ENCODE peak calls at places on chromosomes 4 and X, in four cellular contexts. G, O, J and R are unnamed samples.

GRCh38 chr4:102477657-102478056 is 23.5 kb upstream of the NFKB1 start:
- DNase-seq in G (no peak), J (no peak), O (no peak), R (no peak)

GRCh38 chrX:154348114-154348531 is 26.3 kb downstream of the FLNA start:
- DNase-seq in J (peak; percentile 35), O (no peak), G (no peak), R (no peak)

GRCh38 chrX:71652405-71652804 is 14.9 kb upstream of the LOC101059915 start:
- DNase-seq in O (peak; percentile 70), G (no peak), J (no peak), R (peak; percentile 42)

GRCh38 chrX:151695583-151695930 is 299 bp downstream of the PRRG3 start:
- DNase-seq in O (no peak), G (no peak), J (no peak), R (no peak)

GRCh38 chr4:6177587-6178197 is 22.7 kb downstream of the JAKMIP1 start:
- DNase-seq in G (no peak), J (no peak), O (peak; percentile 78), R (peak; percentile 66)

GRCh38 chr4:13875160-13875559 is 247.6 kb upstream of the BOD1L1 start:
- DNase-seq in G (no peak), O (no peak), J (no peak), R (no peak)

GRCh38 chr4:47562297-47562696 is 77.2 kb downstream of the ATP10D start:
- DNase-seq in O (no peak), J (no peak), G (no peak), R (no peak)

GRCh38 chrX:115679460-115679859 is 118.5 kb downstream of the PLS3 start:
- DNase-seq in G (no peak), O (no peak), J (no peak), R (no peak)

GRCh38 chrX:23694606-23695005 is 27.3 kb downstream of the PRDX4 start:
- DNase-seq in J (peak; percentile 62), O (peak; percentile 65), G (peak; percentile 58), R (peak; percentile 43)

DNA sequence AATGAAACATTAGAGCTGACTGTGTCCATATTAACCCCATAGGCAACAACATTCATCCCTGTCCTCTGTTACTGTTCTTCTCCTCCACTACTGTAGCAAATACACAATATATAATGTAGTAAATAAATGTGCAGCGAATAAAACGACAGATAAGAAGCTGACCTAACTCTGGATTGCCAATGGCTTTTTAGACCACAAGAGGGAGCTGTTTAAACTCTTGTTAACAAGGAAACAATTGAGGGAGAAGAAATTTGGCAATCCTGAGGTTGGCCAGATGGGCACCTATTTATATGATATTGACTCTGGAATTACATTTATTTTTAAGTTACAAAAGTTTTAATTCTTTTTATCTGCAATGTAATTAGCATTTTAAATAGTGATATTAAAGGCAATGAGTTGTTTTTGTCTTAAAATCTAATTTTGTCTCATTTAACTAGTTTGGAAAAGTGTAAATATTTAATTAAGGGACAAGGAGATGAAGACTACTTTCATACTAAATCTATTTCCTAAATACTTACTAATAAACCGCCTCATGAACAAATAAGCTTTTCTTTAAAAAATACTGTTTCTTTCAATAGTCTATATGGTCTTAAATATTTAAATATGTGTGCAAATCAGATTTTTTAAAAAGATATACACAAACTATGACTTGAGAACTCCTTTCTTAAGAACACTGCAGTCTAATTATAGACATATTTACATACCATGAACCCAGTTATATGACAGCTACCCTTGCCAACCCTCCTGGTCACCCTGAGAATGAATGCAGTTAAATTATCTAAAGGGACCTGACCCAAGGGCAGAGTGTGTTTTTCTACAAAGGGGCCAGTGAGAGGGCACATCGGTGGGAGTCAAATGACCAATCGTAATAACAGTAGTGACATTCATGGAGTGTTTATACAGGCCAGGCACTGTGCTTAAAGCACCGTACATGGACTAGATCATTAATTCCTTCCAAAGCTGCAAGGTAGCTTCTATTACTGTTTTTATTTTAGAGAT is 52.9 kb upstream of the HPF1 start:
- DNase-seq in G (no peak), J (no peak), O (peak; percentile 71), R (peak; percentile 54)
- TF ChIP-seq CTCF in G (peak; percentile 91), J (peak; percentile 88), O (peak; percentile 97), R (peak; percentile 88)

DNA sequence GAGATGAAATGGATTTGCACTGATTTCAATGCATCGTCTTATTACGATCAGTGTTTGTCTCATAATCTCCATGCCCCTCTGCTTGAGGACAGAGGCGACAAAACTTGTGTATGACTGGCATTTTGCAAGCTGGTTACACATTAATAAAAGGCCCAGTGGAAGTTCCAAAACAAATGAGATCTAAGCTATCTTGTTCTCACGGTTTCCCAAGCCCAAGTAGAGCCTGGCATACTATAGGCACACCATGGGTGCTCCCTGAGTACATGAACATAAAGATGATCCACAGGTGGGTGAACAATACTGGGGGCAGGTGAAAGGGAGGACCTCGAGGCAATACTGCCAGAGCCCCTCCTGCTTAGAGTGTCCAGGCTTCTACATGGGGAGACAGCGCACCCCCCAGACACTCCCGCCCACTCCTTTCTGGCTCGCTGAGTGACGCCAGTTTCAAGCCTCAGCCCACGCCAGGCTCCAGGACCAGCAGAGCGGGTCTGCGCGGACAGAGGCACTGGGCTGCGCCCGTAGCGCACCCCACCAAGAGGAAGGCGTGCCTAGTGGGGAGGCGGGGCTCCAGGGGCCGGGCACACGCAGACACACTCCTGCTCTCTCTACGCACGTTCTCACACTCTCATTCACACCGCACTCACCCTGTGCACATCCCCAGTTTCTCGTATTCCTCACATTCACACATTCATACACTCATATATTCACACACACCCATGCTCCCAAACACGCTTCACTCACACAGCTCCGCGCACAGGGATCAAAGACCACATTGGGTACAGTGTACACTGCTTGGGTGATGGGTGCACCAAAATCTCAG is 8.9 kb upstream of the GSX2 start:
- DNase-seq in J (peak; percentile 50), O (no peak), G (peak; percentile 86), R (no peak)
- H3K4me3 ChIP-seq in J (peak overlapping the region; percentile 72), O (peak overlapping the region; percentile 63), G (peak overlapping the region; percentile 63), R (peak overlapping the region; percentile 84)

DNA sequence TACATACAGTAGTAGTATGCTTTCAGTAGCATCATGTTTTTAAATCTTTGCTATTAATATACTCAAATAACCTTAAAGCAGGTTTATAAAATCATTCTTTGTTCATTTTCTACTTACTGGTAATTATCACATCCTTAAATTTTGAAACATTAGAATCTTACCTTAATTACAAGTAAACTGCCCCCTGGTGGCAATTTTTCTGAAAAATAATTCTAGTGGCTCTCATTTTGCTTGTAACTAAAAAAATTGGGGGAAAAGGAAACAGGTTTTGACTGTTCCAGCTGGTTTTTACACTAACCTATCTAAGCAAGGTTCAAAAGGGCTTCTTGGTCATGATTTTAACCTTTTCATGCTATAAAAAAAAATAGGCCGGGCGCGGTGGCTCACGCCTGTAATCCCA is 18.5 kb upstream of the DCAF4L1 start:
- DNase-seq in G (no peak), J (no peak), O (peak; percentile 51), R (no peak)
- TF ChIP-seq CTCF in G (peak; percentile 39), J (peak; percentile 21), O (peak; percentile 81), R (peak; percentile 42)

GRCh38 chr4:39427477-39428119 is 20.9 kb downstream of the KLB start:
- DNase-seq in O (no peak), G (no peak), J (no peak), R (no peak)
- H3K4me3 ChIP-seq in O (no peak overlapping the region), G (no peak overlapping the region), J (no peak overlapping the region), R (no peak overlapping the region)

GRCh38 chr4:163486321-163486720 is 8.2 kb upstream of the TMA16 start:
- DNase-seq in G (no peak), O (no peak), J (no peak), R (no peak)
- TF ChIP-seq CTCF in G (no peak), O (no peak), J (no peak), R (no peak)